ENCODE peak calls at places on chromosome 20, in four cellular contexts. F is CD4-positive, alpha-beta memory T cell; S is CD8-positive, alpha-beta T cell; U is SJSA1. N is an unnamed sample.

GRCh38 chr20:45909817-45910669 is 1.9 kb downstream of the PLTP start:
- DNase-seq in F (no peak), S (no peak), U (no peak), N (no peak)

GRCh38 chr20:49597825-49598395 is 30.0 kb upstream of the PTGIS start:
- DNase-seq in F (no peak), S (no peak), U (no peak), N (no peak)

GRCh38 chr20:34528921-34529297 is 12.7 kb downstream of the DYNLRB1 start:
- DNase-seq in F (no peak), S (no peak), U (peak; percentile 31), N (no peak)

GRCh38 chr20:4507288-4507719 is 214.4 kb upstream of the PRND start:
- DNase-seq in F (no peak), S (no peak), U (peak; percentile 78), N (no peak)

GRCh38 chr20:47397652-47398301 is 41.3 kb upstream of the ZMYND8 start:
- DNase-seq in F (no peak), S (no peak), U (no peak), N (no peak)

GRCh38 chr20:6994452-6994851 is 227.0 kb downstream of the BMP2 start:
- DNase-seq in F (no peak), S (no peak), U (no peak), N (no peak)

GRCh38 chr20:39851459-39851858 is 837.6 kb downstream of the MAFB start:
- DNase-seq in F (no peak), S (no peak), U (no peak), N (no peak)

GRCh38 chr20:51797357-51798025 is 4.8 kb downstream of the SALL4 start:
- DNase-seq in F (no peak), S (no peak), U (peak; percentile 6), N (peak; percentile 40)

GRCh38 chr20:43842126-43843020 is 72.3 kb upstream of the TOX2 start:
- DNase-seq in F (no peak), S (no peak), U (no peak), N (no peak)

GRCh38 chr20:16107172-16107870 is 465.9 kb downstream of the KIF16B start:
- DNase-seq in F (no peak), S (no peak), U (no peak), N (no peak)

GRCh38 chr20:6660441-6660840 is 107.0 kb upstream of the BMP2 start:
- DNase-seq in F (no peak), S (no peak), U (no peak), N (no peak)

GRCh38 chr20:40564997-40565680 is 123.9 kb downstream of the MAFB start:
- DNase-seq in F (no peak), S (no peak), U (no peak), N (no peak)

GRCh38 chr20:44737116-44737515 is 8.5 kb upstream of the KCNK15 start:
- DNase-seq in F (no peak), S (no peak), U (no peak), N (no peak)

GRCh38 chr20:32458061-32458836 is 100.1 kb downstream of the ASXL1 start:
- DNase-seq in F (no peak), S (no peak), U (no peak), N (peak; percentile 86)

GRCh38 chr20:41004561-41005360 is 23.9 kb upstream of the TOP1 start:
- DNase-seq in F (no peak), S (no peak), U (no peak), N (no peak)

GRCh38 chr20:40339661-40340449 is 349.2 kb downstream of the MAFB start:
- DNase-seq in F (no peak), S (no peak), U (no peak), N (no peak)

GRCh38 chr20:32037929-32038328 is 14.1 kb upstream of the HCK start:
- DNase-seq in F (no peak), S (no peak), U (no peak), N (no peak)

GRCh38 chr20:7144464-7144863 is 377.0 kb downstream of the BMP2 start:
- DNase-seq in F (no peak), S (no peak), U (no peak), N (no peak)

GRCh38 chr20:51121901-51122412 is 99.0 kb upstream of the KCNG1 start:
- DNase-seq in F (no peak), S (no peak), U (no peak), N (peak; percentile 64)

GRCh38 chr20:6560978-6561377 is 206.5 kb upstream of the BMP2 start:
- DNase-seq in F (no peak), S (no peak), U (no peak), N (no peak)

GRCh38 chr20:45974896-45975565 is 3.0 kb upstream of the ZNF335 start:
- DNase-seq in F (no peak), S (no peak), U (no peak), N (no peak)

DNA sequence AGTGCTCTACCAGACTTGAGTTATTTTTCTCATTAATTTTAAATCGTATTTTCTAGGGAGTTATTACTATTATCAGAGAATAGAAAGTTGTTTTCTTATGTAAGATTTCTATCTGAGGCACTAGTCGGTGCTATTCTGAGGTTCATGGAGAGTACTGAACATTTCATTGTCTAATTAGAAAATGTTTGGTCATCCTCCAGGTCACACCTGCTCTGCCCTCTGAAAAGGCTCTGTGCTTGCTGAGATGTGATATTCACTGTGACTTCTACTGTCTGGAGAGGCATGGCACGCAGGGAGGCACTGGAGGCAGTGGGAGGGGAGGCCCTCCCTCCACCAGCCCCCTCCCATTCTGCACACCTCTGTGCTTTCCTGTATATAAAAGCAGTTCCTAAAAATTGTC is 3.0 kb downstream of the SYNDIG1 start:
- DNase-seq in F (no peak), S (no peak), U (no peak), N (no peak)
- H3K27me3 ChIP-seq in F (peaks cover 4% of the 10 kb centered on the region), S (peaks cover 12% of the 10 kb centered on the region), U (peaks cover 59% of the 10 kb centered on the region), N (peaks cover 34% of the 10 kb centered on the region)

DNA sequence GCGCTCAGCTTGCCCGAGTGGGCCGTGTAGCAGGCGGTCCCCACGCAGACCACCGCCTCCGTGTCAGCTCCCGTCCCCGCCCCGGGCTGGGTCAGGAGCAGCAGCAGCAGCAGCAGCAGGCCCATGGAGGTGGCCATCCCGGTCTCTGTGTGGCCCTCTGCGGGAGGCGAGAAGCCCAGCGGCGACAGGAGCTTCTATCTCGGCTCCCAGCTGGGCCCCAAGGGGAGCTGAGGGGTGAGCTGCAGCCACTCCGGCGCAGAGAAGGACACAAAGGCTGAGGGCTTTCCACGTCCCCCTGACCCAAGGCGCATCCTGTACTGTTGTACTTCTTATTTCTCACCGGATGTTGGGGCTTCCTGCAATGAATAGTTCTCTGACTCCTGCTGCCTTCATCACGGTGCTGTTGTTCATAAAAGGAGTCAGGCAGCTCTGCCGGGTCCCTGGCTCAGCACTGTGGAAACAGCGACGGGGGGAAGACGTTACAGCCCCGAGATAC is at the start of gene CD93:
- DNase-seq in F (peak; percentile 26), S (no peak), U (no peak), N (peak; percentile 45)
- H3K4me3 ChIP-seq in F (no peak within 1 kb of the TSS), S (no peak within 1 kb of the TSS), U (no peak within 1 kb of the TSS), N (no peak within 1 kb of the TSS)

GRCh38 chr20:25033941-25034335 is 24.0 kb downstream of the ACSS1 start:
- DNase-seq in F (no peak), S (no peak), U (no peak), N (no peak)
- H3K27me3 ChIP-seq in F (no peaks in the 10 kb centered on the region), S (no peaks in the 10 kb centered on the region), U (no peaks in the 10 kb centered on the region), N (no peaks in the 10 kb centered on the region)

GRCh38 chr20:24470782-24471582 is 1.6 kb downstream of the SYNDIG1 start:
- DNase-seq in F (no peak), S (no peak), U (no peak), N (peak; percentile 78)

GRCh38 chr20:24468401-24469115 is 871 bp upstream of the SYNDIG1 start:
- DNase-seq in F (no peak), S (no peak), U (no peak), N (no peak)

GRCh38 chr20:24465730-24466129 is 3.7 kb upstream of the SYNDIG1 start:
- DNase-seq in F (no peak), S (no peak), U (no peak), N (no peak)

GRCh38 chr20:24470031-24470781 is 777 bp downstream of the SYNDIG1 start:
- DNase-seq in F (no peak), S (no peak), U (no peak), N (peak; percentile 77)

DNA sequence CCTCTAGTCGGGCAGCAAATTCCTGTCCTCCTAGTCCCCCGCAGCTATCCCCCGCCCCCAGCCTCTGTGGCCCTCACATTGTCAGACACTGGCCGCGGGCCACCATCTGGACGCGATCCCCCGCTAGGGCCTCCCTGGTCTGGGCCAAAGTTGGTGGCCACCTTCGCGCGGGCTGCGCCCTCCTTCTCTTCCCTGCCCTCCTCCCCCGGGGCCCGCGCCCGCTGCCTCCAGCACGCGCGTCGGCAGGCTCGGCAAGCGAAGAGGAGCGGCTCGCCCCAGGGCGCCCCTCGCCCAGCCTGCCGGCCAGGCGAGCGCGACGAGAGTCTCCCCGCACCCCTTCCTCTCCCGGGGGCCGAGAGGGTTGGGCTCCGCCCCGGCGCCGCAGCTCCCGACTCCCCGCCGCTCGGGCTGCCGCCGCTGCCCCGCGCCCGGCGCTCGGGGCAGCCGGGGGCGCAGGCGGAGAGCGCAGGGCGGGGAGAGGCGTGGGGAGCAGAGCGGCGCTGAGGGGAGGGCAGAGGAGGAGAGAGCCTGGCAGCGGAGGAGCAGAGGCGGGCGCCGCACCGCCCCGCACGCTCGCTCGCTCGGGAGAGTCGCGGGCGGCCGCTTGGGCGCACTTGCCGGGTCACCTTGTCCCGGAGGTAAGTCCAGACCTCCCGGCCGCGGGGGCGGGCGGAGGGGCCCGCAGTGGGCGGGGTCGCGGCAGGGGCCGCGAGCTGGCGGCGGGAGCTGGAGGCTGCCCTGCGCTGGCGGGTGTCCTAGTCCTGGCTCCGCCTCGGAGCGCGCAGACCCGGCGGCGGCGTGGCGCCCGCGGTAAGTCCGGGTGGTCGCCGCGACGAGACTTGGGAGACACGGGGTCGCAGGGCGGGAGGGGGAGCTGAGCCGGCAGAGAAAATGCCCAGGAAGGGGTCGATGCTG is at the start of gene SYNDIG1:
- DNase-seq in F (no peak), S (no peak), U (no peak), N (peak; percentile 91)
- H3K4me3 ChIP-seq in F (no peak within 1 kb of the TSS), S (no peak within 1 kb of the TSS), U (peak within 1 kb of the TSS; percentile 9), N (peak within 1 kb of the TSS; percentile 70)

GRCh38 chr20:25295386-25296093 is 47.7 kb downstream of the PYGB start:
- DNase-seq in F (no peak), S (no peak), U (no peak), N (peak; percentile 74)
- H3K27me3 ChIP-seq in F (no peaks in the 10 kb centered on the region), S (no peaks in the 10 kb centered on the region), U (no peaks in the 10 kb centered on the region), N (no peaks in the 10 kb centered on the region)

GRCh38 chr20:62066983-62067433 is 1.3 kb upstream of the TAF4 start:
- DNase-seq in F (no peak), S (no peak), U (no peak), N (peak; percentile 82)

GRCh38 chr20:62066339-62066982 is 780 bp upstream of the TAF4 start:
- DNase-seq in F (no peak), S (no peak), U (peak; percentile 72), N (peak; percentile 95)

GRCh38 chr20:62068997-62069396 is 3.3 kb upstream of the TAF4 start:
- DNase-seq in F (no peak), S (no peak), U (no peak), N (peak; percentile 20)

GRCh38 chr20:62065669-62066338 is at the start of gene TAF4:
- DNase-seq in F (peak; percentile 79), S (peak; percentile 92), U (peak; percentile 70), N (peak; percentile 100)

GRCh38 chr20:62067547-62068260 is 2.0 kb upstream of the TAF4 start:
- DNase-seq in F (no peak), S (no peak), U (no peak), N (peak; percentile 43)
- H3K4me3 ChIP-seq in F (no peak overlapping the region), S (peak overlapping the region; percentile 36), U (no peak overlapping the region), N (no peak overlapping the region)